ENCODE peak calls at places on chromosomes 11 and 22, in four cellular contexts. V is uterus, W is IMR-90, O is neural progenitor cell. M is an unnamed sample.

GRCh38 chr11:69352181-69352580 is 58.2 kb downstream of the MYEOV start:
- DNase-seq in V (no peak), W (no peak), O (no peak), M (no peak)

GRCh38 chr11:17585911-17586695 is 39.0 kb downstream of the OTOG start:
- DNase-seq in V (no peak), W (no peak), O (no peak), M (no peak)

GRCh38 chr22:27422442-27422841 is 379.1 kb downstream of the MN1 start:
- DNase-seq in V (no peak), W (no peak), O (no peak), M (no peak)

GRCh38 chr22:25057013-25057881 is 104.7 kb downstream of the KIAA1671 start:
- DNase-seq in V (peak; percentile 37), W (no peak), O (peak; percentile 75), M (no peak)

GRCh38 chr22:50293441-50294318 is 13.8 kb downstream of the PLXNB2 start:
- DNase-seq in V (no peak), W (peak; percentile 60), O (peak; percentile 94), M (no peak)

GRCh38 chr11:7019500-7020182 is 505 bp downstream of the ZNF214 start:
- DNase-seq in V (peak; percentile 23), W (peak; percentile 20), O (peak; percentile 67), M (no peak)

GRCh38 chr11:86440843-86441242 is 66.2 kb downstream of the CCDC81 start:
- DNase-seq in V (no peak), W (no peak), O (no peak), M (no peak)

GRCh38 chr22:37898441-37899181 is 7.5 kb upstream of the MICALL1 start:
- DNase-seq in V (no peak), W (no peak), O (no peak), M (no peak)

GRCh38 chr11:103494491-103494890 is 385.3 kb downstream of the DYNC2H1 start:
- DNase-seq in V (no peak), W (no peak), O (no peak), M (no peak)

GRCh38 chr22:31572939-31573338 is 76.6 kb downstream of the SFI1 start:
- DNase-seq in V (no peak), W (no peak), O (no peak), M (no peak)

GRCh38 chr22:25085930-25086901 is 113.4 kb upstream of the CRYBB3 start:
- DNase-seq in V (peak; percentile 43), W (no peak), O (no peak), M (no peak)

GRCh38 chr11:3984896-3985295 is 109.7 kb upstream of the RRM1 start:
- DNase-seq in V (no peak), W (peak; percentile 17), O (peak; percentile 76), M (no peak)

GRCh38 chr11:91946397-91947090 is 278.1 kb upstream of the FAT3 start:
- DNase-seq in V (no peak), W (no peak), O (no peak), M (no peak)

GRCh38 chr11:72189448-72190250 is 2.3 kb upstream of the FOLR1 start:
- DNase-seq in V (no peak), W (no peak), O (peak; percentile 14), M (no peak)

GRCh38 chr11:82871646-82872045 is 28.6 kb downstream of the PRCP start:
- DNase-seq in V (no peak), W (no peak), O (no peak), M (no peak)

GRCh38 chr22:31393890-31394289 is 5.5 kb upstream of the DRG1 start:
- DNase-seq in V (no peak), W (no peak), O (no peak), M (no peak)

GRCh38 chr22:27133951-27134664 is 476.7 kb downstream of the MIAT start:
- DNase-seq in V (peak; percentile 51), W (peak; percentile 86), O (no peak), M (no peak)

GRCh38 chr11:6431861-6432260 is 8.9 kb downstream of the HPX start:
- DNase-seq in V (no peak), W (peak; percentile 65), O (no peak), M (no peak)

GRCh38 chr11:8699903-8700302 is 17.3 kb downstream of the RPL27A start:
- DNase-seq in V (peak; percentile 16), W (peak; percentile 55), O (peak; percentile 15), M (no peak)

GRCh38 chr11:3121416-3121815 is 43.7 kb downstream of the OSBPL5 start:
- DNase-seq in V (peak; percentile 14), W (no peak), O (no peak), M (no peak)

GRCh38 chr22:36913431-36914382 is at the start of gene CSF2RB:
- DNase-seq in V (no peak), W (no peak), O (no peak), M (no peak)

GRCh38 chr11:15687342-15687741 is 572.6 kb downstream of the INSC start:
- DNase-seq in V (no peak), W (peak; percentile 24), O (no peak), M (no peak)

GRCh38 chr22:29979645-29980303 is 96.8 kb downstream of the MTMR3 start:
- DNase-seq in V (no peak), W (no peak), O (no peak), M (no peak)

GRCh38 chr11:113179181-113179701 is 135.1 kb upstream of the TTC12 start:
- DNase-seq in V (no peak), W (no peak), O (peak; percentile 80), M (no peak)

GRCh38 chr11:109309153-109309552 is 112.8 kb upstream of the C11orf87 start:
- DNase-seq in V (no peak), W (no peak), O (no peak), M (no peak)

GRCh38 chr11:76578655-76579046 is 91.9 kb downstream of the LRRC32 start:
- DNase-seq in V (peak; percentile 83), W (no peak), O (peak; percentile 22), M (no peak)

GRCh38 chr11:1303973-1304372 is 5.5 kb downstream of the TOLLIP start:
- DNase-seq in V (peak; percentile 15), W (no peak), O (no peak), M (no peak)

GRCh38 chr22:31278643-31279326 is 13.5 kb downstream of the PIK3IP1 start:
- DNase-seq in V (no peak), W (no peak), O (no peak), M (no peak)

GRCh38 chr11:17489729-17490128 is 13.1 kb upstream of the ABCC8 start:
- DNase-seq in V (no peak), W (no peak), O (no peak), M (no peak)

DNA sequence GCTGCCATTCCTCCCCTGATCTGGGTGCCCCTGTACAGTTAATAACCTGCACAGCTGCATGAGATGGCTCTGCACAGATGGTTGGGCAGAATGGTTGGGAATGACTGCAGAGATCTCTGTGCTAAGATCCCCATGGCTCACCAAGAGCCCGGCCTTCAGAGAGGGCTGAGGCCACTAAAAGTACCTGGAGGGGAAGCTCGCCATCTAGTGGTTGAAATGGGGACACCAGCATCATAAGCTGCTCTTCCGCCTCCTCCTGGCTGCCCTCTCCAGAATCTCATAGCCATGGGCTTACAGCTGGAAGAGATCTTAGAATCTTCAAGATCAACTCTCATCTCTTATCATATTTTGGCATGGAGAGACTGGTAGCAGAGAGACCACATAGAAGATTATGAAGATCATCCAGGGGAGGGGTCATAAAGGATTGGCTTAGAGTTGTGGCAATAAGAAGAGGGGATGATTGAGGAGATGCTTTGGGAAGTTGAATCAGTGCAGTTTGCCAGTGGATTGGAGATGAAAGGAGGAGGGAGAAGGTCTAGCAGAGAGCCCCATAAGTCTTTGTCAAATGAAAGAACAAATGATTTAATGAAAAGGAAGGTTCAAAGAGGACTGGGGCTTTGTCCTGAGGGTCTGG is 22.0 kb upstream of the TLCD5 start:
- DNase-seq in V (peak; percentile 63), W (peak; percentile 80), O (peak; percentile 87), M (peak; percentile 55)
- TF ChIP-seq CTCF in V (peak; percentile 80), W (peak; percentile 99), O (peak; percentile 96), M (peak; percentile 99)

DNA sequence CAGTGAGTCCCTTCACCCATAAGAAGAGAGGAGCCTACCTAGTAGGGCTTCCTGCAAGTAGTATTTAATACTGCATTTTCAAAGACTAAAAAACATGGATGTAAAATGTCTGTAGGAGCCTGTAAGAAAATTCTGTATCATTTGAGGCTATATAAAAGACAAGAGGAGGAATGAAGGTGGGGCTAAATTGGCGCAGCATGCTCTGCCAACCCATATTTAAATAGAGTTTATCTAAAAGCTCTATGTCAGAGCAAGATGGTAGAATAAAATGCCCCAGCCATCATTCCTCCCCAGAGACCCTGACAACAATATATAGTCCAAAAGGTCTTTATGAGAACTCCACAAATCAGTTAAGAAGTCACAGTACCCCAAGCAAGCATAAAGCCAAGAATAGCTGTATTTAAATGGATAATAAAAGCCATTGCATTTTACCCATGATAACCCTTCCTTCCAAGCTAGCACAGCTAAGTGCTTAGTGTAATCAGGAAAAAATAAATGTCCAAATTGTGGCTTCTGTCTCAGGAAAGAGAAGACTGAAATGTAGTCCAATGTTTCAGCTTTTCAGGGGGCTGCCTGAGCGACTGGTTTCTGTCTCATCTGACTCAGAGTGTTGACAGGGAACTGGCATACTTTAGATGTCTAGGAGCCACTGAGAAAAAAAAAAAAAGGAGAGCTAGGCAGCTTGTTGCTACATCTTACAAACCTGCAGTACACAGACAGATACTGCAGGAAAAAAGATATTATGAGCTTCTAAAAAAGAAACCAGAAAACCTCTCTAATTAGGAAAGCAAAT is 258.6 kb downstream of the METTL15 start:
- DNase-seq in V (no peak), W (peak; percentile 75), O (no peak), M (peak; percentile 15)
- H3K9me3 ChIP-seq in V (no peaks in the 10 kb centered on the region), W (no peaks in the 10 kb centered on the region), O (no peaks in the 10 kb centered on the region), M (no peaks in the 10 kb centered on the region)

GRCh38 chr22:35305525-35306070 is 5.9 kb downstream of the TOM1 start:
- DNase-seq in V (no peak), W (no peak), O (no peak), M (no peak)

GRCh38 chr22:35299717-35300497 is at the start of gene TOM1:
- DNase-seq in V (peak; percentile 96), W (peak; percentile 99), O (peak; percentile 99), M (peak; percentile 98)

GRCh38 chr22:35303029-35303624 is 3.4 kb downstream of the TOM1 start:
- DNase-seq in V (no peak), W (no peak), O (no peak), M (no peak)

GRCh38 chr22:35299217-35299716 is 427 bp upstream of the TOM1 start:
- DNase-seq in V (no peak), W (no peak), O (no peak), M (no peak)

DNA sequence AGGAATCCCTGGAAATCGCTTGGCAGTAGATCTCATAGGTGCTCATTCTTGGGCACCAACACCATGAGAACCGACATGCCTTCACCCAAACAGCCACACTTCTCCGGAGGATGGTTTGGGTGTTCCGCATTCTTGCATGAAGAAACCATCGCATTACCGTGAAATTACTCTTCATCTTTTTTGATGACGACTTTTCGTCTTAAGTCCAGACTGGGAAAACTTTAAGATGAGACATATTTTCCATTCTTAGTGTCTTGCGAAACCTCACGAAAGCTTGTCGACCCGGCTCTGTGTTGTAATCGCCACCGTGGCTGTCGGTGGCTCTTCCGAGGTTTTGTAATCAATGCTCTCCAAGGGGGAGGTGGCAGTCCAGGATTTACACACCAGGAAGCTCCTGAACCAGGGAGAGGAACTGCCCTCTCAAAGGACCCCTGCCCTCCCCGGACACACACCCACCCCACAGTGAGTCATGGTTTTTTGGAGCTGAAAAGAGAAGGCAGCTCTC is 1.7 kb downstream of the TOM1 start:
- DNase-seq in V (peak; percentile 61), W (peak; percentile 96), O (no peak), M (peak; percentile 70)
- TF ChIP-seq CTCF in V (no peak), W (no peak), O (no peak), M (no peak)

GRCh38 chr11:55571828-55572227 is at the start of gene OR4C16:
- DNase-seq in V (no peak), W (no peak), O (no peak), M (no peak)

DNA sequence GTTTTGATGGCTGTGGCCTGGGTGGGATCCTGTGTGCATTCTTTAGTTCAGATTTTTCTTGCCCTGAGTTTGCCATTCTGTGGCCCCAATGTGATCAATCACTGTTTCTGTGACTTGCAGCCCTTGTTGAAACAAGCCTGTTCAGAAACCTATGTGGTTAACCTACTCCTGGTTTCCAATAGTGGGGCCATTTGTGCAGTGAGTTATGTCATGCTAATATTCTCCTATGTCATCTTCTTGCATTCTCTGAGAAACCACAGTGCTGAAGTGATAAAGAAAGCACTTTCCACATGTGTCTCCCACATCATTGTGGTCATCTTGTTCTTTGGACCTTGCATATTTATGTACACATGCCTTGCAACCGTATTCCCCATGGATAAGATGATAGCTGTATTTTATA is 620 bp downstream of the OR4C16 start:
- DNase-seq in V (no peak), W (no peak), O (no peak), M (no peak)
- H3K9me3 ChIP-seq in V (no peaks in the 10 kb centered on the region), W (peaks cover 7% of the 10 kb centered on the region), O (peaks cover 29% of the 10 kb centered on the region), M (peaks cover 10% of the 10 kb centered on the region)